ENCODE peak calls at places on chromosome 15, in four cellular contexts. F is K562, Z is PC-3, J is mammary epithelial cell. C is an unnamed sample.

GRCh38 chr15:35697549-35698299 is 151.8 kb upstream of the DPH6 start:
- DNase-seq in Z (peak), F (no peak), J (no peak), C (no peak)

GRCh38 chr15:90838066-90838465 is 30.3 kb upstream of the FURIN start:
- DNase-seq in J (no peak), F (no peak), Z (no peak), C (peak)

GRCh38 chr15:65752151-65752700 is 39.9 kb downstream of the DENND4A start:
- DNase-seq in F (peak), J (no peak), Z (no peak), C (no peak)

GRCh38 chr15:92095691-92096090 is 242.2 kb downstream of the SLCO3A1 start:
- DNase-seq in F (no peak), J (no peak), Z (no peak), C (no peak)

GRCh38 chr15:70258369-70259029 is 160.8 kb upstream of the TLE3 start:
- DNase-seq in F (no peak), Z (no peak), J (no peak), C (peak)

GRCh38 chr15:59158701-59159034 is 48.0 kb upstream of the LDHAL6B start:
- DNase-seq in J (no peak), F (no peak), Z (no peak), C (no peak)

GRCh38 chr15:88018865-88019626 is 237.5 kb downstream of the NTRK3 start:
- DNase-seq in J (peak), Z (no peak), F (no peak), C (no peak)

GRCh38 chr15:69805248-69805953 is 292.3 kb downstream of the TLE3 start:
- DNase-seq in Z (peak), F (no peak), J (peak), C (no peak)

GRCh38 chr15:39874890-39875549 is 45.0 kb downstream of the GPR176 start:
- DNase-seq in J (peak), F (no peak), Z (peak), C (peak)

GRCh38 chr15:65424683-65425082 is 1.9 kb upstream of the IGDCC4 start:
- DNase-seq in Z (no peak), J (no peak), F (no peak), C (no peak)

GRCh38 chr15:69664572-69665326 is 212.1 kb downstream of the RPLP1 start:
- DNase-seq in F (no peak), J (no peak), Z (no peak), C (no peak)

GRCh38 chr15:60871731-60872130 is 357.4 kb downstream of the RORA start:
- DNase-seq in J (no peak), Z (no peak), F (no peak), C (no peak)

GRCh38 chr15:85381850-85382751 is 1.7 kb downstream of the AKAP13 start:
- DNase-seq in J (peak), Z (peak), F (no peak), C (no peak)

GRCh38 chr15:43939070-43939469 is 112.3 kb downstream of the WDR76 start:
- DNase-seq in F (peak), J (no peak), Z (peak), C (no peak)

GRCh38 chr15:51377038-51377761 is 35.7 kb downstream of the GLDN start:
- DNase-seq in F (no peak), J (peak), Z (peak), C (no peak)

GRCh38 chr15:94576889-94577533 is 345.6 kb downstream of the MCTP2 start:
- DNase-seq in J (peak), Z (peak), F (peak), C (peak)

GRCh38 chr15:51089699-51090098 is 5.0 kb downstream of the TNFAIP8L3 start:
- DNase-seq in J (no peak), Z (no peak), F (no peak), C (no peak)

GRCh38 chr15:48250640-48251076 is 44.6 kb downstream of the SLC12A1 start:
- DNase-seq in Z (peak), J (peak), F (peak), C (peak)

GRCh38 chr15:65612616-65612946 is 1.6 kb upstream of the INTS14 start:
- DNase-seq in Z (peak), F (no peak), J (peak), C (no peak)

GRCh38 chr15:38427380-38427779 is 26.5 kb upstream of the FAM98B start:
- DNase-seq in J (no peak), Z (no peak), F (no peak), C (no peak)

GRCh38 chr15:38647683-38648082 is 83.1 kb upstream of the RASGRP1 start:
- DNase-seq in Z (peak), J (peak), F (no peak), C (no peak)

GRCh38 chr15:42145546-42146455 is 10.6 kb downstream of the PLA2G4F start:
- DNase-seq in Z (no peak), J (no peak), F (no peak), C (no peak)

GRCh38 chr15:77519540-77519939 is 98.9 kb downstream of the HMG20A start:
- DNase-seq in F (no peak), J (no peak), Z (no peak), C (no peak)

GRCh38 chr15:40893019-40893723 is 1.1 kb upstream of the VPS18 start:
- DNase-seq in F (no peak), Z (no peak), J (peak), C (no peak)

GRCh38 chr15:81492303-81492702 is 118.3 kb upstream of the TMC3 start:
- DNase-seq in F (no peak), J (peak), Z (peak), C (no peak)

GRCh38 chr15:101386967-101387366 is 91.9 kb upstream of the SNRPA1 start:
- DNase-seq in Z (no peak), F (no peak), J (no peak), C (no peak)

GRCh38 chr15:27660676-27661075 is 438.4 kb downstream of the OCA2 start:
- DNase-seq in F (no peak), J (no peak), Z (no peak), C (no peak)

DNA sequence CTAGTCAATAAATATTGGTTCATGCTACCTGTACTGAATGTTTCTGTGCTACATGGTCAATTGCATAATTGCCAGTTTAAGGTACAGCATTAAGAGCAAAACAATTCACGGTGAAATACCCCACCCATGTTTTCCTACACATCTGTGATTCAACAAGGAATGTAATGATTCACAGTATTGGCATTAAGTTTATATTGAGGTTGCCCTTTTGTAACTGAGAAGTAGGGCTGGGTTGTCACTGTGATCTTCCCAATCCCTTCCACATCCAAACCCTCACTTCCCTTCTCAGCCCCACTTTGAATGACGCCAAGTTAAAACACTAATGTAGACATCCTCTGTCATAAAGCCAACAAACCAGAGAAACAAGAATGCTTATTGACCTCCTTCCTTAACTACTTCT is 112.0 kb upstream of the TJP1 start:
- DNase-seq in F (no peak), J (peak), Z (peak), C (no peak)
- H3K4me2 ChIP-seq in F (no peak), J (peak), Z (peak), C (no peak)

GRCh38 chr15:96349034-96349932 is 18.8 kb downstream of the NR2F2 start:
- DNase-seq in F (no peak), J (no peak), Z (no peak), C (no peak)
- TF ChIP-seq EZH2 in F (no peak), J (no peak), Z (no peak), C (no peak)

DNA sequence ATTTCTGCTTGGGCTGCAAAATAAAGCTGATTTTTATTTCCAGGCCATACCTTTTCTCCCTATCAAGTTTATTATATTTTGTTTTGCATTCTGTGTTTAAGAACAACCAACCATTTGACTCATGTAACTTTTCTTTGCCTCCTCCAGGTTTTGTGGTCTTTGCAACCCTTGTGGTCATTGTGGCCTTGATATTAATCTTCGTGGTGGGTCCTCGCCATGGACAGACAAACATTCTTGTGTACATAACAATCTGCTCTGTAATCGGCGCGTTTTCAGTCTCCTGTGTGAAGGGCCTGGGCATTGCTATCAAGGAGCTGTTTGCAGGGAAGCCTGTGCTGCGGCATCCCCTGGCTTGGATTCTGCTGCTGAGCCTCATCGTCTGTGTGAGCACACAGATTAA is 27.6 kb downstream of the NIPA2 start:
- DNase-seq in J (no peak), F (no peak), Z (peak), C (no peak)
- H3K9ac ChIP-seq in J (no peak), F (no peak), Z (no peak), C (no peak)

GRCh38 chr15:63596666-63597032 is 538 bp upstream of the FBXL22 start:
- DNase-seq in J (no peak), Z (no peak), F (no peak), C (no peak)
- H3K4me2 ChIP-seq in J (no peak), Z (no peak), F (no peak), C (no peak)

DNA sequence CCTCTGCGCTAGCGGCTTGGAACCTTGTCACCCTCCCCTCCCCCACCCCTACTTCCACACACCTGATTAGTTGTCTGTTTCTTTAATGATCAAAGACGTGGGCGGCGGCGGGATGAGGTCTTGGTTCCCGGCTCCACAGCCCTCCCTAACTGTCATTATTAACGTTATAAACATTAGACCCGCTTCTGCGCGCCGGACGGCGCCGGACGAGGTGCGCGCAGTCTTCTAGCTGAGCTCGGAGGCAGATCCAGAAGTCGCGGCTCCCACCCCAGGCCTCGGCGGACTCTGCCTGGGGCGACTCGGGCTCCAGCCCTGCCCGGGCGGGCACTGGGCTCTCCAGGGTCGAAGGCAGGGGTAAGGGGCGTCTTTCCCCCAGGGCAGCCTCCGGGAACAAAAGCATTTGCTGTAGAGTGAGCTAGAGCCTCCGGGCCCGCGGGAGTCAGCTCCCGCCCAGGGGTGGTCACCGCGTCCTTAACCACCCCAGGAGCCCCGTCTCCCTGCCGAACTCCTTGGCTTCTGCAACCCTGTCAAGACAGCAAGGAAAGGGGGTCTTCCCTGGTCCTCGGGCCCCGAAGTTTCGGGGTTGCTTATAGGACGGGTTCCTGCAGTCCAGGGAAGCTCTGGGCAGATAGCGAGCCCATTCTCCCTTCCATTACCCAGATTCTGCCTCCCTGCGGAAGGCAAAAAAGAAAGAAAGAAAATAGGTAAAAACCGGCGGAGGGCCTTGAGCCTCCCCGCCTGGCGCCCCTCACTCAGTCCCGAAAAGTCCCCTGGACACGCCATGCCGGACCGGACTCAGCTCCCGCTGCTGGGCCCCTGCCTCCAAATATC is 2.2 kb upstream of the ISLR2 start:
- DNase-seq in Z (no peak), J (peak), F (no peak), C (no peak)
- TF ChIP-seq EZH2 in Z (peak), J (peak), F (no peak), C (no peak)

DNA sequence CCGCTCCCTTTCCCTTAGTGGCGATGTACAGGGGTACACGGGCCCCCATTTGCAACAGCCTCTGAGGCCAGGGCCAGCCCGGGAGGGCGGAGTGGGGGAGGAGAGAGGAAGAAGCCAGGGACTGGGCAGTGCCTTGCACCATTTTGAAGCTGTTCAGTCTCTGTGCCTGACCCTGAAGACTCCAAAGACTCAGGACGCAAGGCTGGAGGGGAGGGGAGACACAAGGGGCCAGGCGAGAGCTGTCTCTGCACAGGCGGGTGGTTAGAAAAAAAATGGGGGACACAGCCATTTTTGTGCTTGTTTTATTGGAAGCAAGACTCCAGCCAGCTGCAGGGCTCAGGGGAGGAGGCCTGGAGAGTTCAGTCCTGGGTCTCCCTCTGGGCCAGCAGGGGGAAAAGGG is 1.6 kb downstream of the RPP25 start:
- DNase-seq in Z (no peak), J (no peak), F (no peak), C (no peak)
- H3K9ac ChIP-seq in Z (no peak), J (no peak), F (no peak), C (no peak)

DNA sequence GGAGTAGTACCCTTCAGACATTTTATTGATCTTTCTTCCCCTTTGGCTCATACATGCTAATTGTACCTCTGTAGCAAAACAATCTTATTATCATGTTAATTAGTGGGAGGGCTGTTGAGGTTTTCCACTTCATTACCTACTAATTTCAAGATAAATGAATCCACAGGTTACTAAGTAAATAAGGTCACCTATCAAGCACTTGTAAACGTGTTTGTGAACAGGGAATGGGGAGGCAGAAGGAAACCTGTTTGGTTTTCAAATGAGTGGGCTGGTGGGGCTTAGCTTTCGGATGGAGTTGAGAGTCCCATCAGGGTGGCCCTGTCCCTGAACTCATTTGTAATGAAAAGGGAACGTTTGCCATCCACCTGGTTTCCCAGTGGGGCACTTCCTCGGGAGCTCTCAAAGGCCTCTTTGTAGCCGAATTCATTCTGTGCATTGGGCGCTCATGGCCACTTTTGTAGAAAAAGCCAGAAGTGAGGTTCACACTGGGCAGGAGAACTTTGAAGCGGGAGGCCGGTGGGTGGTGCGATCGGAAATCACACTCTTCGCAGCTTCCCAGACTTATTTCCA is 419.8 kb upstream of the NR2F2 start:
- DNase-seq in F (no peak), Z (no peak), J (no peak), C (no peak)
- H3K4me2 ChIP-seq in F (no peak), Z (no peak), J (no peak), C (no peak)

DNA sequence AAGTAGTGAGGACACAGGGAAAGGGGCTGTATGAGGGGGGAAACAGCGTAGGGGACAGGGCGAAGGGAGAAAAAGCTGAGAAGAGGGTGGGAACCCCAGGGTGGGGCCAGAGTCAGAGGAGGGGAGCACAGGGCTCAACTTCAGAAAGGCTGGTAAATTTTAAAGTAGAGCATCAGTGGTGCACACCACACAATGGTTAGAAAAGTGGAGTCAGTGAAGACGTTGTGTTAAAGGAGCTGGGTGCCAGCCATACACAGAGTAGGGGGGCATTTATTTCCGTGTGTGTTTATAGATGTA is 3.0 kb upstream of the RPP25 start:
- DNase-seq in F (no peak), J (no peak), Z (no peak), C (no peak)
- TF ChIP-seq EZH2 in F (no peak), J (no peak), Z (no peak), C (no peak)

C was measured in DND-41.